ENCODE peak calls at places on chromosome 6, in five cellular contexts. U, W, B, J and F are unnamed samples.

GRCh38 chr6:79421001-79421411 is 116.2 kb downstream of the LCA5 start:
- DNase-seq in U (no peak), W (no peak), B (no peak), J (no peak), F (no peak)

GRCh38 chr6:169988769-169989550 is 237.5 kb downstream of the ERMARD start:
- DNase-seq in U (no peak), W (no peak), B (no peak), J (no peak), F (peak)

GRCh38 chr6:27720607-27721580 is 191.3 kb downstream of the OR2B2 start:
- DNase-seq in U (no peak), W (peak), B (no peak), J (no peak), F (no peak)

GRCh38 chr6:2225422-2226392 is 19.7 kb downstream of the GMDS start:
- DNase-seq in U (no peak), W (no peak), B (no peak), J (no peak), F (no peak)

GRCh38 chr6:7402746-7403145 is 13.1 kb downstream of the RIOK1 start:
- DNase-seq in U (no peak), W (no peak), B (no peak), J (no peak), F (no peak)

GRCh38 chr6:47138046-47138445 is 95.9 kb upstream of the ADGRF1 start:
- DNase-seq in U (no peak), W (no peak), B (no peak), J (no peak), F (no peak)

GRCh38 chr6:169933839-169934698 is 182.6 kb downstream of the ERMARD start:
- DNase-seq in U (peak), W (no peak), B (no peak), J (no peak), F (no peak)

GRCh38 chr6:98827295-98828159 is 6.8 kb upstream of the POU3F2 start:
- DNase-seq in U (no peak), W (no peak), B (peak), J (no peak), F (peak)

GRCh38 chr6:68756454-68757375 is 121.6 kb downstream of the ADGRB3 start:
- DNase-seq in U (no peak), W (no peak), B (no peak), J (no peak), F (no peak)

GRCh38 chr6:1278057-1278720 is 33.7 kb upstream of the FOXQ1 start:
- DNase-seq in U (no peak), W (no peak), B (no peak), J (no peak), F (no peak)

GRCh38 chr6:27280064-27280539 is 32.0 kb downstream of the POM121L2 start:
- DNase-seq in U (no peak), W (peak), B (no peak), J (no peak), F (no peak)

GRCh38 chr6:112429226-112429625 is 82.1 kb downstream of the RFPL4B start:
- DNase-seq in U (no peak), W (no peak), B (no peak), J (no peak), F (no peak)

GRCh38 chr6:109304284-109305015 is 77.8 kb downstream of the CD164 start:
- DNase-seq in U (no peak), W (no peak), B (no peak), J (no peak), F (no peak)